ENCODE peak calls at places on chromosomes 3 and 15, in four cellular contexts. N is K562, R is H1, E is GM12878. X is an unnamed sample.

GRCh38 chr3:156787926-156788663 is 38.1 kb upstream of the LEKR1 start:
- DNase-seq in E (no peak), R (no peak), N (peak), X (no peak)

GRCh38 chr15:33720952-33721351 is 247.3 kb upstream of the CHRM5 start:
- DNase-seq in N (no peak), R (no peak), E (no peak), X (no peak)

GRCh38 chr15:68650901-68651709 is 72.3 kb downstream of the CORO2B start:
- DNase-seq in R (peak), E (no peak), N (peak), X (peak)

GRCh38 chr15:62773369-62774165 is 269.0 kb upstream of the TPM1 start:
- DNase-seq in E (no peak), N (no peak), R (no peak), X (no peak)

GRCh38 chr3:73547427-73548036 is 77.2 kb downstream of the PDZRN3 start:
- DNase-seq in R (no peak), N (no peak), E (no peak), X (no peak)

GRCh38 chr15:57732526-57733331 is 26.2 kb downstream of the POLR2M start:
- DNase-seq in N (peak), R (peak), E (no peak), X (peak)

GRCh38 chr3:64151335-64151871 is 73.9 kb downstream of the PRICKLE2 start:
- DNase-seq in R (no peak), N (no peak), E (no peak), X (no peak)

GRCh38 chr3:115913069-115913686 is 289.9 kb downstream of the GAP43 start:
- DNase-seq in N (no peak), R (no peak), E (no peak), X (peak)

GRCh38 chr15:34730701-34731100 is 24.1 kb downstream of the GJD2 start:
- DNase-seq in E (no peak), N (no peak), R (no peak), X (no peak)

GRCh38 chr3:119318871-119319270 is 24.7 kb downstream of the ARHGAP31 start:
- DNase-seq in N (no peak), R (no peak), E (no peak), X (no peak)

GRCh38 chr3:52248816-52249547 is 3.4 kb downstream of the PPM1M start:
- DNase-seq in E (no peak), R (no peak), N (peak), X (no peak)

GRCh38 chr3:126312326-126312725 is 44.9 kb downstream of the KLF15 start:
- DNase-seq in R (no peak), N (no peak), E (no peak), X (no peak)

GRCh38 chr3:13141991-13142412 is 68.8 kb upstream of the IQSEC1 start:
- DNase-seq in E (no peak), R (peak), N (peak), X (no peak)

GRCh38 chr3:50341537-50341936 is 901 bp upstream of the RASSF1 start:
- DNase-seq in E (no peak), R (no peak), N (no peak), X (no peak)

GRCh38 chr3:191366675-191367074 is 36.3 kb upstream of the UTS2B start:
- DNase-seq in R (no peak), E (no peak), N (no peak), X (no peak)

GRCh38 chr15:76320012-76320411 is 8.7 kb upstream of the ETFA start:
- DNase-seq in N (no peak), E (no peak), R (no peak), X (no peak)

GRCh38 chr3:71987828-71988227 is 202.9 kb upstream of the PROK2 start:
- DNase-seq in R (no peak), N (no peak), E (no peak), X (no peak)

GRCh38 chr3:151800449-151800848 is 13.5 kb upstream of the AADAC start:
- DNase-seq in N (no peak), R (no peak), E (no peak), X (peak)

GRCh38 chr15:74156678-74157411 is 16.7 kb upstream of the ISLR start:
- DNase-seq in N (no peak), E (no peak), R (no peak), X (no peak)

GRCh38 chr15:31303434-31304073 is 23.1 kb upstream of the KLF13 start:
- DNase-seq in R (peak), N (peak), E (no peak), X (no peak)
- TF ChIP-seq BRCA1 in R (no peak), N (no peak), E (no peak), X (no peak)

GRCh38 chr3:48208088-48208487 is 15.2 kb upstream of the CAMP start:
- DNase-seq in E (no peak), N (no peak), R (no peak), X (no peak)
- TF ChIP-seq CREB1 in E (no peak), N (no peak), R (no peak), X (no peak)

DNA sequence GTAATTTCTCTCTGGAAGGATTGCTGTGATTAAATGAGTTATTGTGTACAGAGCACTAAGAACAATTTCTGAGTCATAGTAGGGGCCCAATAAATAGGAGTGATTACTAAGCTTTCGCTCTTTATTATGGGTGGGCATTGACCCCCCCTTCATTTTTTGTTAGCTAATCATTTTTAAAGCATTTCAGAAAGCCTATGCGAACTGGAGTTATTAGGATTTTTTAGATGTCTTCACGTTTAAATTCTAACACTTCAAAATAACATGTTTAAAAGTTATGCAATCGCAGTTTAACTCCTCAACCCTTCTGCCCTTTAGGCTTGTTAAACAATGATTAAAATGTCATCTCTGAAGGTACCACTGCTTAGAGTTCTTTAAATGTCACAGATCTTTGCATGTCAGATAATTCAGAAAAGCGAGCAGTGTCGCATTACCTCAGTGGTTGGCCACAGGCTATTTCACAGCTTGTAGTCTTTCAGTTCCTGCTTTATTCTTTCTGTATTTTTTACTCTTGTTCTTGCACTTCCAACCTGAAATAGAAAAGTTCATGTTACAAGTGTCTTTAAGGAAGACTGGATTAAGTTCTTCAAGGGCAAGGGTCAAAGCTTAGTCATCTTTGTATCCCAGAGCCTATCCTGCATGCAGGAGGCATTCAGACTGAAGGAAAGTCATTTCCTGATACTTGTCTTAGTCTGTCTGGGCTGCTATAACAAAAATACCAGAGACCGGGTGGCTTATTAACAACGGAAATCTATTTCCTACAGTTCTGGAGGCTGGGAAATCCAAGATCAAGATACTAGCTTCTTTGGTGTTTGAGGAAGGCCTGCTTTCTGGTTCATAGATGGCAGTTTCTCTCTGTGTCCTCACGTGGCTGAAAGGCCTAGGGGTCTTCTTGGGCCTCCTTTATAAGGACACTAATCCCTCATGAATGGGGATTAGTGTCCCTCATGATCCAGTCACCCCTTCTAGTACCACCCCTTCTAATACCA is 103.0 kb downstream of the FNDC3B start:
- DNase-seq in R (no peak), N (peak), E (peak), X (no peak)
- TF ChIP-seq BRCA1 in R (no peak), N (no peak), E (no peak), X (no peak)

DNA sequence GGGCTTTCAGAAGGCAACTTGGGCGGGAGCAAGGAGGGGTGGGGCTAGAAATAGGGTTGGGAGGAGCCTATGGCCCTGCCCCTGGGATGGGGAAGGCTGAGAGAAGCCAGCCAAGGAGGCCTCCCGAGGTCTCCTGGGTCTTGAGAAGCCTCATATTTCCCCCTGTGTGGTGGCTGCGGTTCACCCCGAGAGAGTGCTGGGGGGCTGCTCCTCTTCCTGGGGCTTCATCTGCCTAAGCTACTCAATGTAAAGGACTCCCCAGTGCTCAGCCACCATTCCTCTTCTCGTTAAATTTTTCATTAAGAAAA is 174.3 kb downstream of the SMAD6 start:
- DNase-seq in N (peak), E (no peak), R (no peak), X (no peak)
- TF ChIP-seq CREB1 in N (no peak), E (no peak), R (no peak), X (no peak)

DNA sequence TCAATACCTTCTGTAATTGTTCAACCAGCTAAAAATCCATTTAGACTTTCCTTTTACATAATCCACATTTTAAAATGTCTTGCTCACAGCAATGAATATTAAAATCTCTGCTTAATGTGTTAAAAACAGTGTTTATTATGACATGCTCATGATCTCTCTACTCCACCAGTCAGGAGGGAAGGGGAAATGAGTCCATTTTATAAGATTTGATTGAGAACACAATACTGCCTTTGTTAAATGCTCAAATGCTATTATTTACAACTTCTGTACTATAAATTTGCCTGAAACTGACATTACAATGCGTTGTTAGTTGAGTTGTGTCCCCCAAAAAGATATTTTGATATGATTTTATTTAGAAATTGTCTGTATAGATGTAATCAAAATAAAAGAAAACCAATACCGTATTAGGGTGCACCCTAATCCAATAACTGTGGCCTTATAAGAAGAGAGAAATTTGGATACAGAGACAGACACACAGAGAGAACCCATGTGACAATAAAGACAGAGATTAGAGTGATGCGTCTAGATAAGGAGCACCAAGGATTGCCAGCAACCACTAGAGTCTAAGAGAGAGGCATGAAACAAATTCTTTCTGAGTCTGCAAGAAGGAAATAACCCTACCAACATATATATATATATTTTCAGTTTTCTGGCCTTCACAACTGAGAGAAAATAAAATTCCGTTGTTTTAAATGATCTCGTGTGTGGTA is 9.1 kb upstream of the PLSCR4 start:
- DNase-seq in N (no peak), R (no peak), E (no peak), X (no peak)
- TF ChIP-seq BRCA1 in N (no peak), R (no peak), E (no peak), X (no peak)

X was measured in HepG2.